ENCODE peak calls at places on chromosomes 12 and 14, in four cellular contexts. E is NCI-H510A, W is HCT116, O is naive B cell. B is an unnamed sample.

GRCh38 chr14:40113671-40114070 is 681.4 kb upstream of the FBXO33 start:
- DNase-seq in E (no peak), W (no peak), O (no peak), B (no peak)

GRCh38 chr14:100278702-100279101 is 27.5 kb downstream of the SLC25A29 start:
- DNase-seq in E (peak; percentile 55), W (no peak), O (no peak), B (peak; percentile 42)

GRCh38 chr12:111135293-111135832 is 215.0 kb upstream of the MYL2 start:
- DNase-seq in E (no peak), W (no peak), O (no peak), B (no peak)

GRCh38 chr14:68807987-68808386 is 15.1 kb upstream of the ZFP36L1 start:
- DNase-seq in E (no peak), W (no peak), O (no peak), B (no peak)

GRCh38 chr14:95294834-95295599 is 24.7 kb downstream of the CLMN start:
- DNase-seq in E (no peak), W (peak; percentile 23), O (no peak), B (no peak)

GRCh38 chr12:79827484-79827883 is 107.4 kb downstream of the PPP1R12A start:
- DNase-seq in E (no peak), W (no peak), O (no peak), B (no peak)

GRCh38 chr14:52279405-52279804 is 11.9 kb downstream of the PTGDR start:
- DNase-seq in E (no peak), W (no peak), O (no peak), B (no peak)

GRCh38 chr14:51224551-51224950 is 15.5 kb upstream of the TMX1 start:
- DNase-seq in E (no peak), W (no peak), O (no peak), B (no peak)

GRCh38 chr14:21723431-21724045 is 49.9 kb upstream of the OR4E1 start:
- DNase-seq in E (no peak), W (peak; percentile 32), O (no peak), B (peak; percentile 8)

GRCh38 chr12:3761116-3761770 is 8.3 kb upstream of the CRACR2A start:
- DNase-seq in E (no peak), W (no peak), O (no peak), B (no peak)

GRCh38 chr12:46214668-46215429 is 54.0 kb downstream of the SLC38A1 start:
- DNase-seq in E (no peak), W (no peak), O (peak; percentile 59), B (no peak)

GRCh38 chr12:59166457-59166856 is 246.2 kb upstream of the LRIG3 start:
- DNase-seq in E (no peak), W (no peak), O (no peak), B (no peak)

GRCh38 chr12:7130791-7131501 is 775 bp downstream of the CLSTN3 start:
- DNase-seq in E (peak; percentile 54), W (no peak), O (peak; percentile 21), B (peak; percentile 58)

GRCh38 chr14:54688229-54688628 is 121.3 kb downstream of the SAMD4A start:
- DNase-seq in E (no peak), W (no peak), O (no peak), B (no peak)

GRCh38 chr12:18810537-18811253 is 72.8 kb downstream of the CAPZA3 start:
- DNase-seq in E (no peak), W (no peak), O (no peak), B (no peak)

GRCh38 chr14:88452231-88452630 is 66.8 kb downstream of the SPATA7 start:
- DNase-seq in E (no peak), W (no peak), O (no peak), B (no peak)

GRCh38 chr12:737117-737739 is 15.2 kb upstream of the WNK1 start:
- DNase-seq in E (no peak), W (no peak), O (no peak), B (no peak)

GRCh38 chr12:26697217-26697616 is 135.8 kb downstream of the ITPR2 start:
- DNase-seq in E (no peak), W (no peak), O (no peak), B (no peak)

GRCh38 chr12:64221656-64222010 is 463 bp downstream of the KICS2 start:
- DNase-seq in E (peak; percentile 94), W (peak; percentile 76), O (no peak), B (peak; percentile 16)

GRCh38 chr14:55136868-55137785 is 8.1 kb downstream of the LGALS3 start:
- DNase-seq in E (no peak), W (no peak), O (no peak), B (no peak)

GRCh38 chr12:28870839-28871440 is 278.1 kb upstream of the FAR2 start:
- DNase-seq in E (no peak), W (no peak), O (no peak), B (no peak)

GRCh38 chr14:68407838-68408237 is 385.0 kb downstream of the ZFP36L1 start:
- DNase-seq in E (no peak), W (no peak), O (no peak), B (no peak)

GRCh38 chr12:20527396-20528154 is 159.2 kb downstream of the PDE3A start:
- DNase-seq in E (no peak), W (no peak), O (no peak), B (no peak)

GRCh38 chr12:107468182-107468581 is 217.4 kb upstream of the PWP1 start:
- DNase-seq in E (peak; percentile 38), W (no peak), O (no peak), B (no peak)

GRCh38 chr12:117026343-117026742 is 72.9 kb downstream of the TESC start:
- DNase-seq in E (no peak), W (no peak), O (no peak), B (no peak)

GRCh38 chr12:60391791-60392190 is 796.0 kb downstream of the SLC16A7 start:
- DNase-seq in E (no peak), W (no peak), O (no peak), B (no peak)

GRCh38 chr14:51479584-51480305 is 172.0 kb upstream of the FRMD6 start:
- DNase-seq in E (no peak), W (no peak), O (no peak), B (no peak)

GRCh38 chr12:110575326-110575725 is 7.8 kb downstream of the PPTC7 start:
- DNase-seq in E (no peak), W (no peak), O (no peak), B (no peak)

GRCh38 chr14:36504805-36505192 is 15.2 kb downstream of the NKX2-1 start:
- DNase-seq in E (no peak), W (no peak), O (no peak), B (peak; percentile 23)

GRCh38 chr12:62537544-62537943 is 70.9 kb downstream of the MON2 start:
- DNase-seq in E (no peak), W (no peak), O (no peak), B (no peak)

GRCh38 chr14:100417466-100417865 is 94.3 kb downstream of the SLC25A47 start:
- DNase-seq in E (peak; percentile 74), W (peak; percentile 63), O (no peak), B (no peak)

GRCh38 chr12:52029686-52030085 is 21.6 kb upstream of the NR4A1 start:
- DNase-seq in E (peak; percentile 66), W (no peak), O (no peak), B (no peak)

GRCh38 chr12:82019533-82019932 is 260.4 kb upstream of the PPFIA2 start:
- DNase-seq in E (no peak), W (no peak), O (no peak), B (no peak)

GRCh38 chr14:95033851-95034622 is 123.3 kb downstream of the DICER1 start:
- DNase-seq in E (no peak), W (no peak), O (no peak), B (no peak)

GRCh38 chr12:90999518-90999917 is 5.3 kb downstream of the EPYC start:
- DNase-seq in E (no peak), W (no peak), O (no peak), B (no peak)

GRCh38 chr14:58805605-58806358 is 168.0 kb downstream of the DACT1 start:
- DNase-seq in E (no peak), W (no peak), O (no peak), B (no peak)

GRCh38 chr12:47935196-47935595 is 28.2 kb upstream of the TMEM106C start:
- DNase-seq in E (no peak), W (no peak), O (no peak), B (no peak)

GRCh38 chr12:106136263-106136662 is 2.5 kb downstream of the NUAK1 start:
- DNase-seq in E (peak; percentile 68), W (peak; percentile 37), O (peak; percentile 44), B (peak; percentile 81)

GRCh38 chr12:44889162-44889561 is 13.0 kb upstream of the NELL2 start:
- DNase-seq in E (no peak), W (no peak), O (no peak), B (no peak)